ENCODE peak calls at places on chromosomes 5 and 9, in five cellular contexts. One of them, this sample, is unnamed.

GRCh38 chr9:100088202-100088601 is 10.6 kb downstream of the ERP44 start:
- DNase-seq in MM.1S: no peak
- DNase-seq in fibroblast of lung: no peak
- DNase-seq in tibial artery: no peak
- DNase-seq in CD4-positive, alpha-beta memory T cell: no peak
- DNase-seq in this sample: no peak

GRCh38 chr9:132997591-132997990 is 19.1 kb downstream of the GFI1B start:
- DNase-seq in MM.1S: no peak
- DNase-seq in fibroblast of lung: peak; percentile 52
- DNase-seq in tibial artery: no peak
- DNase-seq in CD4-positive, alpha-beta memory T cell: no peak
- DNase-seq in this sample: no peak

GRCh38 chr5:173538654-173539053 is 77.8 kb downstream of the BOD1 start:
- DNase-seq in MM.1S: peak; percentile 27
- DNase-seq in fibroblast of lung: no peak
- DNase-seq in tibial artery: no peak
- DNase-seq in CD4-positive, alpha-beta memory T cell: no peak
- DNase-seq in this sample: no peak

GRCh38 chr5:91977599-91977998 is 594.5 kb upstream of the ARRDC3 start:
- DNase-seq in MM.1S: no peak
- DNase-seq in fibroblast of lung: no peak
- DNase-seq in tibial artery: no peak
- DNase-seq in CD4-positive, alpha-beta memory T cell: no peak
- DNase-seq in this sample: no peak

GRCh38 chr5:103532116-103532734 is 30.4 kb downstream of the NUDT12 start:
- DNase-seq in MM.1S: no peak
- DNase-seq in fibroblast of lung: no peak
- DNase-seq in tibial artery: no peak
- DNase-seq in CD4-positive, alpha-beta memory T cell: no peak
- DNase-seq in this sample: no peak

GRCh38 chr9:129886226-129887174 is 51.2 kb downstream of the USP20 start:
- DNase-seq in MM.1S: peak; percentile 58
- DNase-seq in fibroblast of lung: no peak
- DNase-seq in tibial artery: no peak
- DNase-seq in CD4-positive, alpha-beta memory T cell: peak; percentile 80
- DNase-seq in this sample: no peak

GRCh38 chr5:31866166-31866565 is 227.2 kb downstream of the PDZD2 start:
- DNase-seq in MM.1S: no peak
- DNase-seq in fibroblast of lung: no peak
- DNase-seq in tibial artery: no peak
- DNase-seq in CD4-positive, alpha-beta memory T cell: no peak
- DNase-seq in this sample: no peak

GRCh38 chr9:134659688-134660131 is 18.1 kb downstream of the COL5A1 start:
- DNase-seq in MM.1S: no peak
- DNase-seq in fibroblast of lung: no peak
- DNase-seq in tibial artery: peak; percentile 59
- DNase-seq in CD4-positive, alpha-beta memory T cell: no peak
- DNase-seq in this sample: no peak

GRCh38 chr5:157575096-157575872 is at the start of gene ADAM19:
- DNase-seq in MM.1S: no peak
- DNase-seq in fibroblast of lung: peak; percentile 74
- DNase-seq in tibial artery: peak; percentile 76
- DNase-seq in CD4-positive, alpha-beta memory T cell: peak; percentile 46
- DNase-seq in this sample: peak; percentile 45

GRCh38 chr9:90770339-90770738 is 31.3 kb upstream of the SYK start:
- DNase-seq in MM.1S: no peak
- DNase-seq in fibroblast of lung: no peak
- DNase-seq in tibial artery: no peak
- DNase-seq in CD4-positive, alpha-beta memory T cell: no peak
- DNase-seq in this sample: no peak
- H3K9me3 ChIP-seq in MM.1S: no peaks in the 10 kb centered on the region
- H3K9me3 ChIP-seq in fibroblast of lung: no peaks in the 10 kb centered on the region
- H3K9me3 ChIP-seq in tibial artery: no peaks in the 10 kb centered on the region
- H3K9me3 ChIP-seq in CD4-positive, alpha-beta memory T cell: no peaks in the 10 kb centered on the region
- H3K9me3 ChIP-seq in this sample: peaks cover 24% of the 10 kb centered on the region

GRCh38 chr5:14182761-14183160 is 39.6 kb downstream of the TRIO start:
- DNase-seq in MM.1S: no peak
- DNase-seq in fibroblast of lung: no peak
- DNase-seq in tibial artery: no peak
- DNase-seq in CD4-positive, alpha-beta memory T cell: no peak
- DNase-seq in this sample: no peak

GRCh38 chr5:14180437-14180836 is 37.3 kb downstream of the TRIO start:
- DNase-seq in MM.1S: no peak
- DNase-seq in fibroblast of lung: no peak
- DNase-seq in tibial artery: no peak
- DNase-seq in CD4-positive, alpha-beta memory T cell: no peak
- DNase-seq in this sample: no peak

GRCh38 chr5:14179446-14179845 is 36.3 kb downstream of the TRIO start:
- DNase-seq in MM.1S: no peak
- DNase-seq in fibroblast of lung: peak; percentile 49
- DNase-seq in tibial artery: no peak
- DNase-seq in CD4-positive, alpha-beta memory T cell: no peak
- DNase-seq in this sample: no peak

GRCh38 chr5:14183187-14183939 is 40.2 kb downstream of the TRIO start:
- DNase-seq in MM.1S: no peak
- DNase-seq in fibroblast of lung: peak; percentile 49
- DNase-seq in tibial artery: peak; percentile 78
- DNase-seq in CD4-positive, alpha-beta memory T cell: no peak
- DNase-seq in this sample: no peak

DNA sequence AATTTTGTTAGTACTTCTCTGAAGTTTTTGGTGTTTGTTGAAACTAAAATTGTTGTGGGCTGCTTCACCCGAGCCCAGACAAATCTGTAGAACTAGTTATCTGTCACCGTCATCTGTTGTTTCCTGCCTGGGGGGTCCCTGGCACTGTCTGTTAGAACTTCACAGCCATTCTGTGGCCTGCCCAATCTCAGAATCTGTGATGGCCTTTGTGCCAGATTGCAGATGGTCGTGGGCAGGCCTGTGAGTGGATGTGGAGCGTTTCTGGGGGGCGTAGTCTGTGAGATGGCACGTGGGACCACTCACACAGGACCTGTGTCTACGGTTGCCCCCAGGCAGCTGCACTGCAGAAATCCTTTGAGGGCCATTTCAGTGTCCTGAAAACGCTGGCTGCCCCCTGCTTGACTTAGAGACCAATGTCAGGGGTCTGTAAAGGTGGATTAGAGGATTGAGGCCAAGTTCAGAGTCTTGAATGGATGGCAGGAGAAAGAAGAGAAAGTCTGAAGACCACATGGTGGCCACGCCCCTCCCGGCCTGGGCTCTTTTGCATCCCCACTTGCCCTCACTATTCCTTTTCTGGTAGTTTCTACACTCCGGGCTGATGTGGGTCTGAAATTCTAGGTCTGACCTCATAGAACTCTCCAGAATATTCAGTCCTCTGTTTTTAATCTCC is 38.3 kb downstream of the TRIO start:
- DNase-seq in MM.1S: no peak
- DNase-seq in fibroblast of lung: no peak
- DNase-seq in tibial artery: no peak
- DNase-seq in CD4-positive, alpha-beta memory T cell: no peak
- DNase-seq in this sample: no peak
- H3K4me1 ChIP-seq in MM.1S: no peaks in the 10 kb centered on the region
- H3K4me1 ChIP-seq in fibroblast of lung: peaks cover 54% of the 10 kb centered on the region
- H3K4me1 ChIP-seq in tibial artery: peaks cover 98% of the 10 kb centered on the region
- H3K4me1 ChIP-seq in CD4-positive, alpha-beta memory T cell: no peaks in the 10 kb centered on the region
- H3K4me1 ChIP-seq in this sample: peaks cover 64% of the 10 kb centered on the region

GRCh38 chr5:179345179-179345428 is 157 bp downstream of the ADAMTS2 start:
- DNase-seq in MM.1S: no peak
- DNase-seq in fibroblast of lung: peak; percentile 55
- DNase-seq in tibial artery: no peak
- DNase-seq in CD4-positive, alpha-beta memory T cell: no peak
- DNase-seq in this sample: no peak
- H3K4me3 ChIP-seq in MM.1S: no peak overlapping the region
- H3K4me3 ChIP-seq in fibroblast of lung: no peak overlapping the region
- H3K4me3 ChIP-seq in tibial artery: peak overlapping the region; percentile 71
- H3K4me3 ChIP-seq in CD4-positive, alpha-beta memory T cell: no peak overlapping the region
- H3K4me3 ChIP-seq in this sample: peak overlapping the region; percentile 36

GRCh38 chr5:12840972-12841371 is 936.7 kb upstream of the CTNND2 start:
- DNase-seq in MM.1S: no peak
- DNase-seq in fibroblast of lung: no peak
- DNase-seq in tibial artery: no peak
- DNase-seq in CD4-positive, alpha-beta memory T cell: no peak
- DNase-seq in this sample: no peak
- H3K9me3 ChIP-seq in MM.1S: no peaks in the 10 kb centered on the region
- H3K9me3 ChIP-seq in fibroblast of lung: no peaks in the 10 kb centered on the region
- H3K9me3 ChIP-seq in tibial artery: no peaks in the 10 kb centered on the region
- H3K9me3 ChIP-seq in CD4-positive, alpha-beta memory T cell: no peaks in the 10 kb centered on the region
- H3K9me3 ChIP-seq in this sample: peaks cover 41% of the 10 kb centered on the region

This sample was measured in A673.